ENCODE peak calls at places on chromosomes 13 and 19, in four cellular contexts. A is Peyer's patch, Z is gastrocnemius medialis, J is NB4. O is an unnamed sample.

GRCh38 chr19:58330458-58330857 is 3.7 kb downstream of the ZSCAN22 start:
- DNase-seq in J (no peak), A (no peak), Z (no peak), O (no peak)

GRCh38 chr13:29521336-29521735 is 74.2 kb downstream of the SLC7A1 start:
- DNase-seq in J (no peak), Z (no peak), A (no peak), O (no peak)

GRCh38 chr19:39341122-39341719 is 1.0 kb upstream of the SAMD4B start:
- DNase-seq in Z (peak; percentile 34), J (peak; percentile 44), A (peak; percentile 24), O (peak; percentile 56)

GRCh38 chr19:38049105-38049649 is 142.2 kb downstream of the SIPA1L3 start:
- DNase-seq in A (peak; percentile 72), J (peak; percentile 83), Z (no peak), O (no peak)

GRCh38 chr13:113355621-113356020 is 8.3 kb downstream of the GRTP1 start:
- DNase-seq in Z (peak; percentile 2), J (no peak), A (no peak), O (no peak)

GRCh38 chr13:104779311-104779710 is 1713.1 kb upstream of the SLC10A2 start:
- DNase-seq in Z (no peak), J (no peak), A (no peak), O (no peak)

GRCh38 chr13:22748866-22749586 is 431.8 kb upstream of the SGCG start:
- DNase-seq in J (no peak), Z (no peak), A (no peak), O (no peak)

GRCh38 chr13:112859817-112860190 is 109.2 kb upstream of the MCF2L start:
- DNase-seq in A (peak; percentile 67), J (no peak), Z (no peak), O (peak; percentile 84)

GRCh38 chr19:4452230-4452990 is 5.2 kb downstream of the UBXN6 start:
- DNase-seq in J (no peak), Z (no peak), A (no peak), O (no peak)

GRCh38 chr13:22372261-22372660 is 701.4 kb downstream of the FGF9 start:
- DNase-seq in Z (no peak), J (no peak), A (no peak), O (no peak)

GRCh38 chr19:6217752-6218403 is 61.9 kb downstream of the MLLT1 start:
- DNase-seq in J (no peak), A (no peak), Z (no peak), O (no peak)

GRCh38 chr19:29121684-29122083 is 91.3 kb downstream of the UQCRFS1 start:
- DNase-seq in A (no peak), J (peak; percentile 16), Z (no peak), O (no peak)

GRCh38 chr19:10836478-10837325 is 690 bp upstream of the TMED1 start:
- DNase-seq in J (peak; percentile 89), A (peak; percentile 71), Z (peak; percentile 92), O (peak; percentile 75)

GRCh38 chr13:95833126-95833525 is 156.2 kb downstream of the DNAJC3 start:
- DNase-seq in A (no peak), Z (no peak), J (no peak), O (no peak)

GRCh38 chr19:51372021-51372648 is 319 bp downstream of the NKG7 start:
- DNase-seq in Z (no peak), A (no peak), J (no peak), O (no peak)

GRCh38 chr19:44671400-44671799 is at the start of gene CEACAM19:
- DNase-seq in J (no peak), A (no peak), Z (no peak), O (peak; percentile 43)

GRCh38 chr13:50319603-50320296 is 304.5 kb downstream of the KCNRG start:
- DNase-seq in A (no peak), J (peak; percentile 83), Z (no peak), O (no peak)

GRCh38 chr13:75312884-75313520 is 169.0 kb downstream of the TBC1D4 start:
- DNase-seq in J (peak; percentile 7), Z (no peak), A (no peak), O (no peak)

GRCh38 chr13:99316657-99317244 is 9.6 kb upstream of the GPR183 start:
- DNase-seq in J (no peak), A (no peak), Z (peak; percentile 32), O (no peak)

GRCh38 chr13:31530883-31531282 is 208.4 kb upstream of the RXFP2 start:
- DNase-seq in A (no peak), Z (no peak), J (no peak), O (no peak)

GRCh38 chr13:111373486-111373885 is 53.0 kb downstream of the TEX29 start:
- DNase-seq in J (no peak), Z (no peak), A (no peak), O (no peak)

GRCh38 chr13:32448224-32448623 is 20.3 kb upstream of the N4BP2L1 start:
- DNase-seq in J (no peak), Z (no peak), A (no peak), O (no peak)

GRCh38 chr13:37666036-37666435 is 67.5 kb upstream of the POSTN start:
- DNase-seq in A (no peak), J (no peak), Z (no peak), O (no peak)

GRCh38 chr19:35725216-35725861 is 7.5 kb downstream of the KMT2B start:
- DNase-seq in A (no peak), J (no peak), Z (no peak), O (no peak)

GRCh38 chr19:16892438-16892837 is 3.6 kb downstream of the F2RL3 start:
- DNase-seq in J (no peak), Z (no peak), A (no peak), O (no peak)

GRCh38 chr13:28744091-28744536 is 25.3 kb upstream of the SLC46A3 start:
- DNase-seq in A (no peak), J (no peak), Z (no peak), O (no peak)

GRCh38 chr19:42461700-42462324 is 19.1 kb upstream of the CXCL17 start:
- DNase-seq in A (no peak), Z (no peak), J (no peak), O (no peak)

GRCh38 chr13:111233080-111233479 is 87.4 kb upstream of the TEX29 start:
- DNase-seq in Z (no peak), J (no peak), A (no peak), O (no peak)

GRCh38 chr13:113848431-113849260 is 15.2 kb downstream of the GAS6 start:
- DNase-seq in Z (no peak), J (no peak), A (no peak), O (no peak)

GRCh38 chr13:112245179-112245724 is 130.9 kb upstream of the SPACA7 start:
- DNase-seq in J (no peak), A (no peak), Z (no peak), O (peak; percentile 78)

GRCh38 chr19:35740423-35741215 is 1.6 kb downstream of the IGFLR1 start:
- DNase-seq in J (peak; percentile 95), A (peak; percentile 100), Z (peak; percentile 98), O (peak; percentile 97)

GRCh38 chr19:383922-384800 is 24.8 kb downstream of the C2CD4C start:
- DNase-seq in Z (no peak), A (peak; percentile 10), J (peak; percentile 20), O (peak; percentile 77)

GRCh38 chr19:3054265-3054971 is 7.9 kb downstream of the TLE5 start:
- DNase-seq in A (no peak), Z (no peak), J (no peak), O (no peak)

GRCh38 chr19:3056454-3057016 is 5.8 kb downstream of the TLE5 start:
- DNase-seq in J (no peak), Z (no peak), A (no peak), O (no peak)

GRCh38 chr19:3055741-3056453 is 6.4 kb downstream of the TLE5 start:
- DNase-seq in J (no peak), Z (peak; percentile 47), A (no peak), O (peak; percentile 93)

GRCh38 chr19:3053780-3054179 is 8.5 kb downstream of the TLE5 start:
- DNase-seq in J (no peak), Z (no peak), A (no peak), O (no peak)

DNA sequence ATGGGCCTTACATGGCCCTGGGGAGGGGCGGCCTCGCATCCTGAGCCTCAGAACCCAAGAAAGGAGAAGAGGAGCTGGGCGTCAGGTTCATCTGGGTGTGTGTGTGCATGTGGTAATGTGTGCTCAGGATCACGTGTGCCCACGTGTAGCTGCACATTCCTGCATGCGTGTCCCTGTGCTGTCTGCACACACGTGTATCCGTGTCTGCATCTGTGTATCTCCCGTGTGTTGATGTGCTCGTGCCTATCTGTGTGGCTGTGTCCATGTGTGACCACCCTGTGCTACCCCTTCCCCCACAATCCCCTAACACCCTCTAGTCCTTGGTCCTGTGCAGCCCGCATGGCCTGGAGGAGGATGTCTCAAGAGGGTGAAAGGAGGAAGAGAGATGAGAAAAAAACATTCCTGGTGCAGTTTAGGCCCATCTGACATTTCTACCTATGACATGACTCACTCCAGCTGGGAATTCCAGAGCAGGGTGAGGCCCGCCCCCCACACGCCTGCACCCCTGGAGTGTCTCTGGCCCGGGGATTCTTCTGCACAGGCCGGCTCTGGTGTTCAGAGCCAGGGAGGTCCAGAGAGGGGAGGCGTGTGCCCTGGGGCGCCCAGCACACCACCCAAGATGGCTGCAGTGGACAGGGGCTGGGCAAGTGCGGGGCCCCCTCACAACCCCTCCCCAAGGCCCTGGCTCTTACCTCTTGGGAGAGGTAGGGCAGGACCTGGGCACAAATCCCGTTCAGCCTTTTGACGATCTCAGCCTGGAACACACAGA is 7.1 kb downstream of the TLE5 start:
- DNase-seq in A (no peak), J (no peak), Z (no peak), O (no peak)
- TF ChIP-seq POLR2A in A (no peak), J (no peak), Z (no peak), O (no peak)

DNA sequence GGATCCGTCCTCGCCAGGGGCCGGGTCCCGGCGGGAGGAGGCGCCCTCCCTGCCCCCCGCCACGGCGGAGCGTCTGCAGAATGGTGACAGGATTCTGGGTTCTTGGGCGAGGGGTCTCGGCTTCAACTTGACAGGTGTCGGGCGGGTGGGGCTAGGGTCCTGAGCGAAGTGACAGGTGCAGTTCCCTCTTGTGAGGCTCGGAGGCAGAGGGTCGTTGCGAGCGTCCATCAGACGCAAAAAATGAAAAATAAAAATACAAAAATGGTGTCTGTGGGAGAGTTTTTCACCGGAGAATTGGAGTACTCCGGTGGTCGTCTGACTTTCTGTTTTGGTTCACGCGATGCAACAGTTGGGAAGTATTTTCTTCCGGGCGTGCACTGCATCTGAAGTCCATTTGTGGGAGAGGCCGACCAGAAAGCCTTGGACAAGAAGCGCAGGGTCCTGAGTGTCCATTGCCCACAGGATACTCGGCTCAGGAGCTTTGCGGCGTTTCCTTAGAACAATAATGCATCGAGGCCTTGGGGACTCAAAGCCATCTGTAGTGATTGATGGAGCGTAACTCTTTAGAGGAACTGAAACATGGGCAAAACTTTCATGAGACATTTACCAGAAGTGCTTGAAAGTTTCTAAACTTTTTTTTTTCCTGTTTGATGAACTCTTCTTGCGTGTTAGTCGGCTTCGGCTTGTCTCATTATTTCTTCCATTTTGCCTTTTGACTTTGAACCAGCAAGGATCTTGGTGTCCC is 753 bp downstream of the RB1 start:
- DNase-seq in J (peak; percentile 79), A (peak; percentile 78), Z (peak; percentile 29), O (peak; percentile 87)
- TF ChIP-seq CTCF in J (no peak), A (no peak), Z (no peak), O (no peak)

GRCh38 chr13:106029901-106030300 is 505.6 kb downstream of the EFNB2 start:
- DNase-seq in J (no peak), A (no peak), Z (no peak), O (no peak)

GRCh38 chr13:106033634-106034033 is 501.8 kb downstream of the EFNB2 start:
- DNase-seq in A (no peak), J (peak; percentile 27), Z (no peak), O (no peak)

GRCh38 chr13:106036870-106037269 is 498.6 kb downstream of the EFNB2 start:
- DNase-seq in J (peak; percentile 11), Z (no peak), A (no peak), O (no peak)

GRCh38 chr13:106038752-106039151 is 496.7 kb downstream of the EFNB2 start:
- DNase-seq in Z (no peak), A (no peak), J (no peak), O (no peak)

GRCh38 chr13:106034201-106034600 is 501.3 kb downstream of the EFNB2 start:
- DNase-seq in A (no peak), Z (no peak), J (no peak), O (no peak)
- H3K4me3 ChIP-seq in A (no peak overlapping the region), Z (no peak overlapping the region), J (no peak overlapping the region), O (no peak overlapping the region)

GRCh38 chr13:97245011-97245410 is 22.9 kb downstream of the MBNL2 start:
- DNase-seq in A (no peak), Z (no peak), J (no peak), O (no peak)
- TF ChIP-seq POLR2A in A (no peak), Z (no peak), J (no peak), O (no peak)

O was measured in lower leg skin.